ENCODE peak calls at places on chromosome 18, in five cellular contexts. E, K, O, A and W are unnamed samples.

GRCh38 chr18:7757175-7757574 is 190.1 kb downstream of the PTPRM start:
- DNase-seq in E (no peak), K (no peak), O (no peak), A (no peak), W (no peak)

GRCh38 chr18:8798996-8799395 is 93.6 kb downstream of the MTCL1 start:
- DNase-seq in E (peak), K (no peak), O (no peak), A (no peak), W (no peak)

GRCh38 chr18:79923896-79924585 is 27.4 kb downstream of the SLC66A2 start:
- DNase-seq in E (no peak), K (no peak), O (no peak), A (no peak), W (no peak)

GRCh38 chr18:2515908-2516625 is 55.2 kb downstream of the METTL4 start:
- DNase-seq in E (no peak), K (no peak), O (no peak), A (no peak), W (no peak)

GRCh38 chr18:37565985-37566478 is 434 bp upstream of the CELF4 start:
- DNase-seq in E (peak), K (no peak), O (peak), A (peak), W (peak)

GRCh38 chr18:13791181-13791580 is 32.8 kb upstream of the MC5R start:
- DNase-seq in E (no peak), K (no peak), O (no peak), A (peak), W (no peak)

GRCh38 chr18:52286675-52287074 is 53.3 kb upstream of the DCC start:
- DNase-seq in E (no peak), K (no peak), O (no peak), A (no peak), W (no peak)

GRCh38 chr18:49031511-49032188 is 80.9 kb upstream of the SMAD7 start:
- DNase-seq in E (no peak), K (peak), O (no peak), A (no peak), W (no peak)

GRCh38 chr18:23971656-23972230 is 42.8 kb upstream of the TTC39C start:
- DNase-seq in E (no peak), K (no peak), O (no peak), A (no peak), W (no peak)

GRCh38 chr18:38898167-38898566 is 1332.6 kb upstream of the CELF4 start:
- DNase-seq in E (no peak), K (no peak), O (no peak), A (no peak), W (no peak)

GRCh38 chr18:24014062-24014985 is at the start of gene TTC39C:
- DNase-seq in E (peak), K (peak), O (peak), A (peak), W (peak)

GRCh38 chr18:49238433-49239042 is 221.9 kb downstream of the DYM start:
- DNase-seq in E (peak), K (no peak), O (no peak), A (peak), W (peak)

GRCh38 chr18:62200121-62200914 is 13.3 kb downstream of the RELCH start:
- DNase-seq in E (no peak), K (no peak), O (no peak), A (no peak), W (no peak)

GRCh38 chr18:26477828-26478466 is 70.4 kb downstream of the KCTD1 start:
- DNase-seq in E (no peak), K (no peak), O (no peak), A (no peak), W (no peak)

GRCh38 chr18:9756566-9757470 is 48.7 kb downstream of the RAB31 start:
- DNase-seq in E (no peak), K (no peak), O (no peak), A (no peak), W (no peak)